ENCODE peak calls at places on chromosomes 7 and 10, in nine cellular contexts. N is A549, I is upper lobe of left lung, B is HCT116, T is gastrocnemius medialis, F is heart left ventricle, Y is right lobe of liver, R is HepG2, D is IMR-90. L is an unnamed sample.

GRCh38 chr10:119502618-119503155 is 39.8 kb downstream of the RGS10 start:
- ATAC-seq in N (no peak), F (no peak), Y (no peak), B (no peak), I (no peak), T (no peak), R (no peak), D (no peak), L (no peak)

GRCh38 chr7:143960813-143961610 is 6.4 kb downstream of the OR2F1 start:
- ATAC-seq in Y (no peak), B (no peak), T (no peak), R (no peak), F (no peak), N (no peak), D (no peak), I (no peak), L (no peak)

GRCh38 chr10:127527891-127528290 is 21.2 kb upstream of the NPS start:
- ATAC-seq in I (no peak), D (no peak), F (no peak), R (no peak), N (no peak), T (no peak), Y (no peak), B (no peak), L (no peak)

GRCh38 chr10:49290131-49290530 is 8.8 kb upstream of the C10orf71 start:
- ATAC-seq in T (no peak), N (no peak), D (no peak), R (no peak), I (no peak), B (no peak), Y (no peak), F (no peak), L (peak; percentile 25)

GRCh38 chr7:7688956-7689355 is 29.5 kb downstream of the RPA3 start:
- ATAC-seq in F (peak; percentile 87), N (no peak), T (peak; percentile 96), R (no peak), Y (no peak), B (no peak), I (no peak), D (no peak), L (no peak)

GRCh38 chr10:129233351-129234148 is 233.5 kb upstream of the MGMT start:
- ATAC-seq in T (no peak), Y (no peak), R (peak; percentile 56), B (no peak), F (no peak), I (no peak), N (no peak), D (no peak), L (no peak)

GRCh38 chr7:36127075-36127740 is 25.8 kb upstream of the EEPD1 start:
- ATAC-seq in Y (no peak), I (no peak), F (no peak), B (no peak), R (no peak), N (no peak), T (peak; percentile 45), D (no peak), L (no peak)

GRCh38 chr10:86291616-86292340 is 74.8 kb downstream of the GRID1 start:
- ATAC-seq in N (no peak), D (no peak), Y (peak; percentile 12), B (peak; percentile 53), R (peak; percentile 71), T (no peak), F (no peak), I (no peak), L (no peak)

GRCh38 chr10:22611425-22612111 is 102.8 kb downstream of the PIP4K2A start:
- ATAC-seq in D (no peak), B (no peak), I (no peak), Y (peak; percentile 31), N (no peak), F (no peak), R (no peak), T (no peak), L (no peak)

GRCh38 chr7:40220421-40220911 is 85.7 kb downstream of the SUGCT start:
- ATAC-seq in R (no peak), D (peak; percentile 7), Y (no peak), B (no peak), F (no peak), N (no peak), I (no peak), T (no peak), L (no peak)

GRCh38 chr10:70477661-70478162 is 855 bp upstream of the PALD1 start:
- ATAC-seq in B (peak; percentile 48), D (no peak), N (no peak), Y (peak; percentile 22), T (no peak), I (peak; percentile 42), F (no peak), R (peak; percentile 8), L (peak; percentile 18)

GRCh38 chr7:159115601-159116501 is 28.8 kb downstream of the VIPR2 start:
- ATAC-seq in B (peak; percentile 53), Y (no peak), N (peak; percentile 58), D (no peak), F (peak; percentile 28), R (no peak), T (peak; percentile 21), I (no peak), L (peak; percentile 24)

GRCh38 chr7:25619963-25620799 is 391.9 kb upstream of the NPVF start:
- ATAC-seq in B (no peak), Y (peak; percentile 53), N (no peak), I (peak; percentile 72), F (peak; percentile 59), D (no peak), T (peak; percentile 59), R (no peak), L (no peak)

DNA sequence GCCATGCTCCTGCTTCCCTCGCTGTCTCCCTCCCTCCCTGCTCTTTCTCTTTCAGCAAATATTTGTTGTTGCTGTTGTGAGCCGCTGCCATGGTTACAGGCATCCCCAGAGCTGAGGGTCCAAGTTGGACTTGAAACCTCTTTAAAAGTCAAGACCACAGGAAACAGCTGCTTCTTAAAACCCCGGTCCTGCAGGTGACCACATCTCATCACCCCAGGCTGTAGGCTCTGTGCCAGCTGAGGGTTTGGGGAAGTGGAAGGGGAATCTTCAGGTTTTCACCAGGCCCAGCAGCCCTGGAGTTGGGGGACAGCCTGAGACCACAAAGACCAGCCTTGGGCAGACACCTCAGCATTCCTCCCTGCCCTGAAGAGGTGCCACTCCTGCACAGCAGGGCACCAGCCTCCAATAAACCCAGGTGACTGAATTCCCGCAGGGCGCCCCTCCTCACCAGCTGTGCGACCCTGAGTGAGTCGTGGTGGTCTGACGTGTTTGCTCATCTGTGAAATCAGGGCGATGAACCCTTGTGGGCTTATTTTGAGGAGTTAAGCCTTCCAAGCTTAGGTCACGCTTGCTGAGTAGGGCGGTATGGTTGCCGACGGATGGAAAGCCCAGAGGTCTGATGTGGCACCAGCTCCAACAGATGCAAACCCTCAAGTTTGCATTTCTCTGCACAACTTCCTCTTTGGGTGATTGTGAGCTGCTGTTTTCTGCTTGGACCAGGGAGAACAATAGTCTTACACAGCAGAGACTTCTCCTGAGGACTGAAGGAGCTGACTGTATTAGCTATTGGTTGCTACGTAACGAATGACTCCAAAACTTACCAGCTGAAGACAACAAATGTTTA is 24.8 kb downstream of the NPTX2 start:
- ATAC-seq in T (no peak), Y (no peak), F (no peak), I (no peak), N (no peak), B (no peak), R (peak; percentile 64), D (no peak), L (no peak)
- TF ChIP-seq CTCF in T (no peak), Y (no peak), F (no peak), I (no peak), N (no peak), B (no peak), R (no peak), D (no peak), L (no peak)

DNA sequence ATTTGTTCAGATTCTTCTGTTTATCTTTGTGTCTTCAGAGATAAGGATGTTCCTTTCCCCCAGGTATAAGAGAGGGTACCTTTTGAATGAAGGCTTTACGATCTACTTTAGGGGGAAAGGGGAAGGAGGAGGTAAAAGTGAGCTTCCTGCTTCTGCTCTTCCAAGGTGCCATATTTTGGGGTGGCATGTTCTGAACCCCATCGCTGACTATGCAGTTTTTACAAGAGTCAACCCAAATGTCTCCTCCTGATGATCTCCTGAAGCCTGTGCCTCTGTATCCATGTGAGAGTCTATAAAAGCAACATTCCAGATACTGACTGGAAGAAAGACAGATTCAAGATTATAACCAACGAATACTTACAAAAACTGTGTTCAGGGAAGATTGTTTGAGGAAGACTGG is 102.5 kb downstream of the ZNF277 start:
- ATAC-seq in R (no peak), I (no peak), N (no peak), F (no peak), T (no peak), D (no peak), Y (no peak), B (no peak), L (no peak)
- TF ChIP-seq POLR2A in R (no peak), I (no peak), N (no peak), F (no peak), T (no peak), D (no peak), Y (no peak), B (no peak), L (no peak)

GRCh38 chr10:73493781-73494180 is 2.0 kb downstream of the PPP3CB start:
- ATAC-seq in F (no peak), Y (no peak), B (no peak), R (no peak), I (no peak), T (no peak), D (peak; percentile 5), N (no peak), L (no peak)
- H3K4me3 ChIP-seq in F (peak overlapping the region; percentile 99), Y (no peak overlapping the region), B (peak overlapping the region; percentile 98), R (peak overlapping the region; percentile 19), I (peak overlapping the region; percentile 73), T (no peak overlapping the region), D (peak overlapping the region; percentile 20), N (no peak overlapping the region), L (peak overlapping the region; percentile 87)

GRCh38 chr10:94097656-94098055 is 103.9 kb downstream of the PLCE1 start:
- ATAC-seq in Y (no peak), B (no peak), F (no peak), I (no peak), R (no peak), D (no peak), T (no peak), N (no peak), L (no peak)

GRCh38 chr10:94098916-94099315 is 105.2 kb downstream of the PLCE1 start:
- ATAC-seq in N (no peak), B (no peak), Y (no peak), I (no peak), D (no peak), T (no peak), F (no peak), R (no peak), L (no peak)

GRCh38 chr10:94093286-94093905 is 99.7 kb downstream of the PLCE1 start:
- ATAC-seq in Y (no peak), I (no peak), F (no peak), B (no peak), N (no peak), T (no peak), R (no peak), D (peak; percentile 54), L (no peak)

GRCh38 chr10:94092848-94093247 is 99.1 kb downstream of the PLCE1 start:
- ATAC-seq in D (no peak), T (no peak), Y (no peak), N (no peak), F (no peak), R (no peak), B (no peak), I (no peak), L (no peak)

DNA sequence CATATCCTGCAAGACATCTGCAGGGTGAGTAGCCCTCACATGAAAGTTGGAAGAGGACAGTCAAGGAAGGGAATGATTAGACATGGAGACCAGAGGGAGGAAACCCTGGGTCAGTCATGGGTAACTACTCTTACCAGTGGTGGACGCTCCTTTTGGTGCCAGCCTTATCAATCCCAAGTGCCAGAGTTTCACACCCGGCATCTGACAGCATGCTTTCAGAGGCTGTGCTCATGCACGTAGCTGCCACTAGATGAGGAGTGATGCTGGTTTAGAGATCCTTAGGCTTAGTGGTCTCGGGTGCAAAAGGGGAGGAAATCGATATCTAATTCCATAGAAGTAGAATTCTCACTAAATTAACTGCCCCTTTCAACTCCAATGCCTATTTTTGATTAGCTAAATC is 100.8 kb downstream of the PLCE1 start:
- ATAC-seq in F (no peak), N (no peak), B (no peak), Y (no peak), D (no peak), T (no peak), I (no peak), R (no peak), L (no peak)
- TF ChIP-seq CTCF in F (no peak), N (no peak), B (no peak), Y (no peak), D (no peak), T (no peak), I (no peak), R (no peak), L (no peak)

L was measured in gastroesophageal sphincter.